ENCODE peak calls at places on chromosomes 2 and 18, in seven cellular contexts. One of them, this sample, is unnamed.

GRCh38 chr18:54209471-54210180 is 14.8 kb downstream of the MBD2 start:
- DNase-seq in fibroblast of villous mesenchyme: peak; percentile 14
- DNase-seq in mesenchymal stem cell: peak; percentile 17
- DNase-seq in suprapubic skin: no peak
- DNase-seq in NCI-H2081: no peak
- DNase-seq in HFFc6: no peak
- DNase-seq in endothelial cell of umbilical vein: no peak
- DNase-seq in this sample: no peak

GRCh38 chr2:40820319-40820718 is 368.4 kb upstream of the SLC8A1 start:
- DNase-seq in fibroblast of villous mesenchyme: no peak
- DNase-seq in mesenchymal stem cell: no peak
- DNase-seq in suprapubic skin: no peak
- DNase-seq in NCI-H2081: no peak
- DNase-seq in HFFc6: peak; percentile 4
- DNase-seq in endothelial cell of umbilical vein: peak; percentile 45
- DNase-seq in this sample: no peak

GRCh38 chr2:69597843-69598610 is 45.5 kb downstream of the AAK1 start:
- DNase-seq in fibroblast of villous mesenchyme: no peak
- DNase-seq in mesenchymal stem cell: no peak
- DNase-seq in suprapubic skin: no peak
- DNase-seq in NCI-H2081: no peak
- DNase-seq in HFFc6: no peak
- DNase-seq in endothelial cell of umbilical vein: no peak
- DNase-seq in this sample: no peak

GRCh38 chr2:233387667-233388528 is 33.6 kb downstream of the DGKD start:
- DNase-seq in fibroblast of villous mesenchyme: peak; percentile 97
- DNase-seq in mesenchymal stem cell: peak; percentile 53
- DNase-seq in suprapubic skin: peak; percentile 91
- DNase-seq in NCI-H2081: peak; percentile 55
- DNase-seq in HFFc6: peak; percentile 75
- DNase-seq in endothelial cell of umbilical vein: peak; percentile 96
- DNase-seq in this sample: peak; percentile 91

GRCh38 chr18:75238100-75238499 is 27.5 kb downstream of the TSHZ1 start:
- DNase-seq in fibroblast of villous mesenchyme: no peak
- DNase-seq in mesenchymal stem cell: no peak
- DNase-seq in suprapubic skin: no peak
- DNase-seq in NCI-H2081: no peak
- DNase-seq in HFFc6: peak; percentile 37
- DNase-seq in endothelial cell of umbilical vein: no peak
- DNase-seq in this sample: no peak

GRCh38 chr2:75047189-75047812 is 88.9 kb downstream of the POLE4 start:
- DNase-seq in fibroblast of villous mesenchyme: peak; percentile 19
- DNase-seq in mesenchymal stem cell: peak; percentile 29
- DNase-seq in suprapubic skin: no peak
- DNase-seq in NCI-H2081: no peak
- DNase-seq in HFFc6: peak; percentile 68
- DNase-seq in endothelial cell of umbilical vein: no peak
- DNase-seq in this sample: no peak

GRCh38 chr18:58785171-58785805 is 79.4 kb upstream of the ZNF532 start:
- DNase-seq in fibroblast of villous mesenchyme: peak; percentile 92
- DNase-seq in mesenchymal stem cell: peak; percentile 88
- DNase-seq in suprapubic skin: no peak
- DNase-seq in NCI-H2081: no peak
- DNase-seq in HFFc6: peak; percentile 91
- DNase-seq in endothelial cell of umbilical vein: peak; percentile 69
- DNase-seq in this sample: no peak

GRCh38 chr2:23027396-23027795 is 357.6 kb upstream of the KLHL29 start:
- DNase-seq in fibroblast of villous mesenchyme: no peak
- DNase-seq in mesenchymal stem cell: no peak
- DNase-seq in suprapubic skin: no peak
- DNase-seq in NCI-H2081: no peak
- DNase-seq in HFFc6: no peak
- DNase-seq in endothelial cell of umbilical vein: no peak
- DNase-seq in this sample: no peak

GRCh38 chr2:227106845-227107759 is 56.9 kb downstream of the COL4A4 start:
- DNase-seq in fibroblast of villous mesenchyme: peak; percentile 76
- DNase-seq in mesenchymal stem cell: peak; percentile 80
- DNase-seq in suprapubic skin: no peak
- DNase-seq in NCI-H2081: peak; percentile 70
- DNase-seq in HFFc6: peak; percentile 63
- DNase-seq in endothelial cell of umbilical vein: peak; percentile 32
- DNase-seq in this sample: peak; percentile 65

GRCh38 chr2:30234180-30234971 is 3.0 kb downstream of the LBH start:
- DNase-seq in fibroblast of villous mesenchyme: peak; percentile 77
- DNase-seq in mesenchymal stem cell: peak; percentile 76
- DNase-seq in suprapubic skin: no peak
- DNase-seq in NCI-H2081: no peak
- DNase-seq in HFFc6: peak; percentile 83
- DNase-seq in endothelial cell of umbilical vein: peak; percentile 14
- DNase-seq in this sample: peak; percentile 21

GRCh38 chr2:170815311-170815710 is 1.4 kb upstream of the GAD1 start:
- DNase-seq in fibroblast of villous mesenchyme: no peak
- DNase-seq in mesenchymal stem cell: no peak
- DNase-seq in suprapubic skin: no peak
- DNase-seq in NCI-H2081: peak; percentile 83
- DNase-seq in HFFc6: no peak
- DNase-seq in endothelial cell of umbilical vein: no peak
- DNase-seq in this sample: no peak

GRCh38 chr18:64678048-64678447 is 529.2 kb upstream of the LINC00305 start:
- DNase-seq in fibroblast of villous mesenchyme: no peak
- DNase-seq in mesenchymal stem cell: no peak
- DNase-seq in suprapubic skin: no peak
- DNase-seq in NCI-H2081: peak; percentile 7
- DNase-seq in HFFc6: no peak
- DNase-seq in endothelial cell of umbilical vein: no peak
- DNase-seq in this sample: no peak

GRCh38 chr2:73983322-73984202 is 1.1 kb upstream of the TET3 start:
- DNase-seq in fibroblast of villous mesenchyme: no peak
- DNase-seq in mesenchymal stem cell: no peak
- DNase-seq in suprapubic skin: peak; percentile 88
- DNase-seq in NCI-H2081: peak; percentile 72
- DNase-seq in HFFc6: no peak
- DNase-seq in endothelial cell of umbilical vein: no peak
- DNase-seq in this sample: no peak

GRCh38 chr18:33355263-33355662 is 85.3 kb downstream of the CCDC178 start:
- DNase-seq in fibroblast of villous mesenchyme: no peak
- DNase-seq in mesenchymal stem cell: no peak
- DNase-seq in suprapubic skin: no peak
- DNase-seq in NCI-H2081: peak; percentile 36
- DNase-seq in HFFc6: no peak
- DNase-seq in endothelial cell of umbilical vein: no peak
- DNase-seq in this sample: peak; percentile 28

GRCh38 chr2:174365583-174365982 is 29.9 kb upstream of the SCRN3 start:
- DNase-seq in fibroblast of villous mesenchyme: no peak
- DNase-seq in mesenchymal stem cell: no peak
- DNase-seq in suprapubic skin: no peak
- DNase-seq in NCI-H2081: no peak
- DNase-seq in HFFc6: no peak
- DNase-seq in endothelial cell of umbilical vein: no peak
- DNase-seq in this sample: no peak

GRCh38 chr2:121682396-121683298 is 33.4 kb upstream of the CLASP1 start:
- DNase-seq in fibroblast of villous mesenchyme: no peak
- DNase-seq in mesenchymal stem cell: no peak
- DNase-seq in suprapubic skin: no peak
- DNase-seq in NCI-H2081: no peak
- DNase-seq in HFFc6: no peak
- DNase-seq in endothelial cell of umbilical vein: no peak
- DNase-seq in this sample: no peak

GRCh38 chr2:238720232-238720672 is 127.6 kb upstream of the TWIST2 start:
- DNase-seq in fibroblast of villous mesenchyme: peak; percentile 47
- DNase-seq in mesenchymal stem cell: no peak
- DNase-seq in suprapubic skin: no peak
- DNase-seq in NCI-H2081: peak; percentile 30
- DNase-seq in HFFc6: peak; percentile 7
- DNase-seq in endothelial cell of umbilical vein: peak; percentile 29
- DNase-seq in this sample: no peak

GRCh38 chr2:221388891-221389290 is 183.2 kb downstream of the EPHA4 start:
- DNase-seq in fibroblast of villous mesenchyme: no peak
- DNase-seq in mesenchymal stem cell: no peak
- DNase-seq in suprapubic skin: no peak
- DNase-seq in NCI-H2081: no peak
- DNase-seq in HFFc6: no peak
- DNase-seq in endothelial cell of umbilical vein: no peak
- DNase-seq in this sample: no peak

GRCh38 chr2:201949036-201950012 is 84.3 kb upstream of the FZD7 start:
- DNase-seq in fibroblast of villous mesenchyme: no peak
- DNase-seq in mesenchymal stem cell: peak; percentile 34
- DNase-seq in suprapubic skin: no peak
- DNase-seq in NCI-H2081: peak; percentile 16
- DNase-seq in HFFc6: no peak
- DNase-seq in endothelial cell of umbilical vein: peak; percentile 3
- DNase-seq in this sample: no peak

GRCh38 chr2:81650048-81650971 is 1345.8 kb upstream of the LRRTM1 start:
- DNase-seq in fibroblast of villous mesenchyme: peak; percentile 1
- DNase-seq in mesenchymal stem cell: peak; percentile 3
- DNase-seq in suprapubic skin: no peak
- DNase-seq in NCI-H2081: no peak
- DNase-seq in HFFc6: no peak
- DNase-seq in endothelial cell of umbilical vein: no peak
- DNase-seq in this sample: no peak

GRCh38 chr2:178287652-178288344 is 93.5 kb downstream of the OSBPL6 start:
- DNase-seq in fibroblast of villous mesenchyme: no peak
- DNase-seq in mesenchymal stem cell: no peak
- DNase-seq in suprapubic skin: no peak
- DNase-seq in NCI-H2081: no peak
- DNase-seq in HFFc6: no peak
- DNase-seq in endothelial cell of umbilical vein: peak; percentile 67
- DNase-seq in this sample: no peak

GRCh38 chr2:209463226-209463625 is 39.4 kb downstream of the MAP2 start:
- DNase-seq in fibroblast of villous mesenchyme: no peak
- DNase-seq in mesenchymal stem cell: no peak
- DNase-seq in suprapubic skin: no peak
- DNase-seq in NCI-H2081: no peak
- DNase-seq in HFFc6: no peak
- DNase-seq in endothelial cell of umbilical vein: no peak
- DNase-seq in this sample: no peak

GRCh38 chr2:66389651-66390131 is 45.2 kb upstream of the MEIS1 start:
- DNase-seq in fibroblast of villous mesenchyme: peak; percentile 32
- DNase-seq in mesenchymal stem cell: peak; percentile 72
- DNase-seq in suprapubic skin: no peak
- DNase-seq in NCI-H2081: no peak
- DNase-seq in HFFc6: no peak
- DNase-seq in endothelial cell of umbilical vein: no peak
- DNase-seq in this sample: no peak

GRCh38 chr2:233867993-233868532 is at the start of gene MSL3B:
- DNase-seq in fibroblast of villous mesenchyme: peak; percentile 52
- DNase-seq in mesenchymal stem cell: peak; percentile 57
- DNase-seq in suprapubic skin: no peak
- DNase-seq in NCI-H2081: peak; percentile 78
- DNase-seq in HFFc6: no peak
- DNase-seq in endothelial cell of umbilical vein: peak; percentile 70
- DNase-seq in this sample: peak; percentile 29